ENCODE peak calls at places on chromosomes 3 and 15, in five cellular contexts. J, B, N, P and K are unnamed samples.

GRCh38 chr3:161796312-161796711 is 299.7 kb downstream of the OTOL1 start:
- DNase-seq in N (no peak), B (no peak), P (no peak), J (no peak), K (no peak)

GRCh38 chr3:197753263-197753662 is 3.6 kb downstream of the FYTTD1 start:
- DNase-seq in J (no peak), B (no peak), P (no peak), N (no peak), K (no peak)

GRCh38 chr15:43383070-43383469 is 12.2 kb downstream of the TUBGCP4 start:
- DNase-seq in J (no peak), N (peak), B (no peak), P (no peak), K (no peak)

GRCh38 chr3:187504435-187504834 is 136.2 kb downstream of the RTP4 start:
- DNase-seq in B (no peak), J (no peak), P (no peak), N (no peak), K (no peak)

GRCh38 chr3:65005481-65005880 is 317.7 kb upstream of the ADAMTS9 start:
- DNase-seq in B (no peak), N (peak), J (no peak), P (no peak), K (no peak)

GRCh38 chr3:190926619-190927018 is 64.1 kb upstream of the GMNC start:
- DNase-seq in B (no peak), P (no peak), J (no peak), N (no peak), K (no peak)

GRCh38 chr3:124860599-124860998 is 26.6 kb downstream of the ITGB5 start:
- DNase-seq in P (peak), B (no peak), J (no peak), N (peak), K (peak)

GRCh38 chr15:52783929-52784798 is 6.0 kb downstream of the ONECUT1 start:
- DNase-seq in N (no peak), B (peak), P (no peak), J (no peak), K (no peak)

GRCh38 chr3:45868213-45868612 is 18.1 kb upstream of the CCR9 start:
- DNase-seq in P (no peak), J (no peak), N (no peak), B (no peak), K (no peak)

GRCh38 chr3:13121553-13122001 is 48.3 kb upstream of the IQSEC1 start:
- DNase-seq in B (peak), N (no peak), P (no peak), J (peak), K (no peak)

GRCh38 chr3:119871571-119871970 is 89.7 kb downstream of the NR1I2 start:
- DNase-seq in N (no peak), B (no peak), P (no peak), J (no peak), K (no peak)

GRCh38 chr3:32175607-32176197 is 62.8 kb upstream of the CMTM8 start:
- DNase-seq in N (peak), J (no peak), P (no peak), B (peak), K (no peak)

GRCh38 chr3:11391172-11391879 is 119.1 kb downstream of the ATG7 start:
- DNase-seq in P (no peak), N (peak), J (no peak), B (no peak), K (no peak)

GRCh38 chr15:71275098-71275497 is 159.8 kb downstream of the THSD4 start:
- DNase-seq in P (no peak), B (no peak), N (peak), J (no peak), K (no peak)

GRCh38 chr15:89936051-89936792 is 23.5 kb upstream of the ARPIN start:
- DNase-seq in N (no peak), B (no peak), J (no peak), P (no peak), K (no peak)

GRCh38 chr3:52408466-52408865 is 36.4 kb downstream of the SEMA3G start:
- DNase-seq in B (no peak), P (no peak), N (no peak), J (no peak), K (peak)

GRCh38 chr3:139448104-139448503 is 28.2 kb downstream of the RBP2 start:
- DNase-seq in N (no peak), P (no peak), B (no peak), J (no peak), K (no peak)

GRCh38 chr3:124360626-124361025 is 368.7 kb upstream of the ROPN1 start:
- DNase-seq in B (no peak), P (no peak), J (no peak), N (no peak), K (no peak)

GRCh38 chr3:179450901-179451334 is 352 bp downstream of the GNB4 start:
- DNase-seq in N (peak), J (no peak), B (peak), P (peak), K (peak)

GRCh38 chr3:56086355-56086754 is 381.9 kb downstream of the ERC2 start:
- DNase-seq in B (no peak), N (peak), P (no peak), J (no peak), K (no peak)

GRCh38 chr3:196238612-196239190 is 22.4 kb downstream of the SLC51A start:
- DNase-seq in N (no peak), P (no peak), B (no peak), J (no peak), K (no peak)

GRCh38 chr3:121757087-121757811 is 7.7 kb upstream of the GOLGB1 start:
- DNase-seq in B (peak), P (no peak), J (no peak), N (no peak), K (no peak)

GRCh38 chr3:57288403-57288802 is 4.1 kb downstream of the ASB14 start:
- DNase-seq in P (no peak), N (no peak), J (no peak), B (no peak), K (no peak)

GRCh38 chr3:114376516-114376915 is 82.7 kb downstream of the TIGIT start:
- DNase-seq in N (no peak), B (no peak), J (no peak), P (no peak), K (no peak)

GRCh38 chr3:141257971-141258370 is 26.3 kb downstream of the PXYLP1 start:
- DNase-seq in P (no peak), N (no peak), B (no peak), J (no peak), K (no peak)

GRCh38 chr15:98657721-98658120 is 9.4 kb downstream of the IGF1R start:
- DNase-seq in J (no peak), P (no peak), B (no peak), N (peak), K (no peak)

GRCh38 chr3:72797773-72798543 is 50.3 kb downstream of the SHQ1 start:
- DNase-seq in N (peak), B (peak), J (no peak), P (no peak), K (peak)

GRCh38 chr15:24772709-24773373 is 97.3 kb downstream of the NPAP1 start:
- DNase-seq in J (peak), N (peak), B (no peak), P (peak), K (peak)

GRCh38 chr3:43638594-43639447 is 17.0 kb upstream of the ANO10 start:
- DNase-seq in B (peak), P (no peak), J (peak), N (no peak), K (no peak)

GRCh38 chr3:43212914-43213611 is 73.3 kb upstream of the SNRK start:
- DNase-seq in B (no peak), J (no peak), P (no peak), N (no peak), K (no peak)

GRCh38 chr3:132220986-132221385 is 96.2 kb upstream of the ACP3 start:
- DNase-seq in P (no peak), B (no peak), N (no peak), J (no peak), K (no peak)

GRCh38 chr3:148974726-148975125 is 16.6 kb upstream of the GYG1 start:
- DNase-seq in J (no peak), P (no peak), N (no peak), B (no peak), K (no peak)

GRCh38 chr3:13244695-13245449 is 171.6 kb upstream of the IQSEC1 start:
- DNase-seq in B (no peak), N (no peak), J (no peak), P (no peak), K (no peak)

GRCh38 chr3:196138927-196139680 is 57.2 kb upstream of the TFRC start:
- DNase-seq in B (no peak), N (peak), J (peak), P (peak), K (no peak)

GRCh38 chr15:31554261-31554660 is 227.6 kb downstream of the KLF13 start:
- DNase-seq in P (peak), N (peak), B (no peak), J (no peak), K (peak)

DNA sequence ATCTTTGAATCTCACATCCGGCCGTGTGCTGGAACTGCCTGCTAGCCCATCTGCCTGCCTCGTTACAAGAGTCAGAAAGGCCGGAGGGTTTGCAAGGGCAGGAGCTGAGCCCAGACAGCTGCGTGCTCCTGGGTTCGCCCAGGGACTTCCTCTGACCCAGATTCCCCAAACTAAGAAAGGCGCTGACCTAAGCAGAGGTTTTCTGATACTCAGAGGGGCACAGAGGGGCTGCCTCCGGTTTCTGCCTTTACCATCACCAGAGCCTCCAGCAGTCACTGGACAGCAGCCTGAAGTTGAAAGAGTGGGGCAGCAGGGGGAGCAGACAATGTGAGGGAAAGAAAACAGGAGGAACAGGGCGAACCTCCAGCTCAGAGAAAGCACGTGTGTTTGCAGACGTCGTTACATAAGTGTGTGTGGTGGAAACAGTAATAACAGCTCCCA is 33.4 kb upstream of the RAD18 start:
- DNase-seq in N (peak), B (peak), P (peak), J (no peak), K (peak)
- TF ChIP-seq CTCF in N (peak), B (peak), P (peak), J (peak), K (peak)

GRCh38 chr15:40354408-40355171 is 3.4 kb upstream of the DISP2 start:
- DNase-seq in N (no peak), B (peak), J (no peak), P (no peak), K (peak)
- TF ChIP-seq CTCF in N (peak), B (peak), J (no peak), P (peak), K (peak)

GRCh38 chr15:91660174-91660649 is 193.3 kb upstream of the SLCO3A1 start:
- DNase-seq in N (no peak), P (no peak), J (no peak), B (no peak), K (no peak)
- TF ChIP-seq CTCF in N (no peak), P (no peak), J (no peak), B (no peak), K (no peak)

DNA sequence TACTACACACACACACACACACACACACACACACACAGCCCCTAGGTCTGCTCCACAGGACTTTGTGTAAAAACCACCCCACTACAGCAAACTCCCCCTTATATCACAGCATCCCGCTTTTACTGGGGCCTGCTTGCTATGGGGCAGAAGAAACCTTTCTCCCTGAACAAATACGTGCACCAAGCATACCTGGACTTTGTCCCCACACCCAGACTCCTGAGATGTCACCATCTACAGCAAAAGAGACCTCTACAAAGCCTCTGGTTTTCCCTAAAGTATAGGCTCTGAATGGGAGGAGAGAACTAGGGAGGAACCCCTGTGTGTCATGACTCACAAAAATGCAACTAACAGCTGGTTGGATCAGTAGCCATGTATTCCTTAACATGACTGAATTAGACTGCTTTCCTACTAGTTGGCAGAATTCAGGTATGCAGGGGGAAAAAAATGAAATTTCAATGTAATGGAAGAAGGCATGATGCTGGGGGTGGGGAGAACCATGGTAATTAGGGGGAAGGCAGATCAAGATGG is 46.0 kb downstream of the DAPK2 start:
- DNase-seq in B (no peak), J (no peak), N (peak), P (no peak), K (no peak)
- TF ChIP-seq CTCF in B (no peak), J (no peak), N (no peak), P (no peak), K (no peak)

DNA sequence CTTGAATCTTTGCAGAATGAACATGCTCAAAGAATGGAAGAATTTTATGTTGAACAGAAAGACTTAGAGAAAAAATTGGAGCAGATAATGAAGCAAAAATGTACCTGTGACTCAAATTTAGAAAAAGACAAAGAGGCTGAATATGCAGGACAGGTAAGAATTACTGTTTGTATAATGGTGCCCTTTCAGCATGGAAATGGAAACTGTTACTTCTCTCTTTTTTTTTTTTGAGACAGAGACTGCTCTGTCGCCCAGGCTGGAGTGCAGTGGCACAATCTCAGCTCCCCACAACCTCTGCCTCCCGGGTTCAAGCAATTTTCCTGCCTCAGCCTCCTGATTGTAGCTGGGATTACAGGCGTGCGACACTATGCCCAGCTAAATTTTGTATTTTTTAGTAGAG is 27.6 kb upstream of the CLDN11 start:
- DNase-seq in J (no peak), P (no peak), B (no peak), N (no peak), K (no peak)
- TF ChIP-seq CTCF in J (no peak), P (no peak), B (no peak), N (no peak), K (no peak)

DNA sequence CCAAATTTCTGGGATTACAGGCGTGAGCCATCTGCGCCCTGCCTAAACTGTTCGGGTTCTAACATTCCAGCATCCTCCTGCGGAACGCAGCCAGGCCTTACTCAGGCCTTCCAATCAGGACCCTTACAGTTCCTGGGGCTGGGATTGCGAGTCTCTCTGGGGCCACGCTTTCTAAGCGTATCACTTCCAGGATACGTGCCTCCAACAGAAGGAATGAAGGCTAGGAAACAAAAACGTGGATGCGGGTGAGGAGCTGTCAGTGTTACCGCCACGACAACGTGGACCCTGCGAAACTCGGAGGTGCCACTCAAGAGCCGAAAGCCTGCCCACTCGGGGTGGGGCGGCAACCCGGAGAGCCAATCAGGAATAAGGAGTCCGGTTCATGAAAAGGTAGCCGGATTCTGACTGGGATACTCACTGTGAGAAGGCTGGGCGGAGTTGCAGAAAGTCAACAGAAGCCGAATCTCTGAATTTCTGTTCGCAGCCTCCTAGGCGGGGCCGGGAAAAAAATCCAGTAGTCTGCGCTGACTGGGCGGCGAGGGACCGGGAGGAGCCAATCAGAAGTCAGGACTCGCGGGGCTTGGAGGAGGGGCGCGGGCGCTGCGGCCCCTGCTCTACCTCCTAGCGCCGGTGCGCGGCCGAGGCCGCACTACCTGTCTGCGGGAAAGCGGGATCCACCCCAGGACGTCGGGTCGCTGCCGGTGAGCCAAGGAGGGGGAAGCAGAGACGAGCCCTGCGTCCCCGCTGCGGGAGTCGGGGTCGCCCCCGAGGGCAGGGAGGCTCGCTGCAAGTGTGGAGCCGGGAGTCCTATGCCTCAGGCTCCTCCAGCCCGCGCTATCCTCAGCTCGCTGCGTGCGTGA is at the start of gene HYKK:
- DNase-seq in J (peak), P (peak), B (peak), N (peak), K (peak)
- TF ChIP-seq CTCF in J (peak), P (peak), B (no peak), N (no peak), K (peak)

GRCh38 chr15:49366496-49366895 is 56.5 kb upstream of the FGF7 start:
- DNase-seq in J (no peak), P (no peak), B (no peak), N (no peak), K (no peak)

GRCh38 chr15:49372366-49372765 is 50.7 kb upstream of the FGF7 start:
- DNase-seq in P (no peak), B (peak), N (no peak), J (no peak), K (no peak)

DNA sequence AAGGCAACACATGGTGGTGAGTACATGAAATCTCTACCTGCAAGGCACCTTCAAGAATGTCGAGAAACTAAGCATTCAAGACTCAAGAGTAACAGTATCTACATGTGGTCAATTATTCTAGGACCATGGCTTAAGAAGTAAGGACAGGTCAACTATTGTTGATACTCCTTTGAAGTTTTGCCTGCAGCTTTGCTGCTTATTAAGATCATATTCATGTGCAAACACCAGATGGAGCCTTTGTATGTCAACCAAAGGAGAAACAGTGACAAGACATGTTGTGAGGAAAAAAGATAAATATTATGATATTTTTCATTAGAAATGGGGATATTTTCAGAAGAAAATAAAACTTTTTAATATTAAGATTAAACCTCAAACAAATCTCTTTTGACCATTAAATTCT is 52.3 kb upstream of the FGF7 start:
- DNase-seq in B (peak), P (no peak), J (no peak), N (peak), K (no peak)
- TF ChIP-seq CTCF in B (peak), P (no peak), J (no peak), N (peak), K (no peak)